ENCODE peak calls at places on chromosomes 3 and 15, in nine cellular contexts. K is left ventricle myocardium inferior; G is ascending aorta; F is fibroblast of lung; A is CD8-positive, alpha-beta T cell; Y is esophagus muscularis mucosa; L is cardiac muscle cell; P is uterus; N is sigmoid colon. U is an unnamed sample.
A peak's percentile ranks its signal among the peaks of the same experiment; 100 is the strongest.

GRCh38 chr3:134369231-134369741 is 5.0 kb downstream of the AMOTL2 start:
- DNase-seq in K (no peak), G (peak; percentile 62), F (peak; percentile 90), A (no peak), Y (no peak), L (no peak), P (no peak), N (peak; percentile 62), U (no peak)

GRCh38 chr3:90007786-90008499 is 900.5 kb downstream of the EPHA3 start:
- DNase-seq in K (peak; percentile 17), G (no peak), F (no peak), A (no peak), Y (no peak), L (no peak), P (no peak), N (no peak), U (no peak)

GRCh38 chr3:116179091-116179490 is 266.2 kb downstream of the LSAMP start:
- DNase-seq in K (no peak), G (no peak), F (peak; percentile 92), A (no peak), Y (no peak), L (no peak), P (no peak), N (no peak), U (no peak)

GRCh38 chr3:150255416-150255815 is 152.7 kb upstream of the TSC22D2 start:
- DNase-seq in K (peak; percentile 62), G (peak; percentile 67), F (no peak), A (no peak), Y (no peak), L (no peak), P (no peak), N (peak; percentile 86), U (no peak)

GRCh38 chr3:194224937-194225422 is 89.0 kb downstream of the HES1 start:
- DNase-seq in K (no peak), G (no peak), F (no peak), A (no peak), Y (no peak), L (no peak), P (no peak), N (no peak), U (no peak)

GRCh38 chr15:62889734-62890505 is 152.6 kb upstream of the TPM1 start:
- DNase-seq in K (no peak), G (no peak), F (peak; percentile 72), A (no peak), Y (no peak), L (no peak), P (no peak), N (peak; percentile 40), U (no peak)

GRCh38 chr3:4884901-4885300 is 94.3 kb upstream of the BHLHE40 start:
- DNase-seq in K (no peak), G (no peak), F (peak; percentile 3), A (no peak), Y (no peak), L (no peak), P (no peak), N (no peak), U (no peak)

GRCh38 chr3:10015476-10015904 is 10.7 kb upstream of the FANCD2 start:
- DNase-seq in K (peak; percentile 84), G (peak; percentile 96), F (peak; percentile 96), A (no peak), Y (peak; percentile 98), L (peak; percentile 77), P (peak; percentile 92), N (peak; percentile 98), U (no peak)

GRCh38 chr15:63497642-63498100 is 6.7 kb upstream of the USP3 start:
- DNase-seq in K (peak; percentile 41), G (no peak), F (no peak), A (peak; percentile 79), Y (no peak), L (no peak), P (no peak), N (no peak), U (no peak)

GRCh38 chr15:60477991-60478632 is 830 bp downstream of the ICE2 start:
- DNase-seq in K (no peak), G (no peak), F (peak; percentile 62), A (no peak), Y (no peak), L (peak; percentile 47), P (no peak), N (no peak), U (no peak)

GRCh38 chr15:69725957-69726356 is 273.3 kb downstream of the RPLP1 start:
- DNase-seq in K (peak; percentile 18), G (no peak), F (no peak), A (no peak), Y (no peak), L (no peak), P (no peak), N (no peak), U (no peak)

GRCh38 chr3:52237006-52237658 is 1.8 kb downstream of the TWF2 start:
- DNase-seq in K (no peak), G (no peak), F (no peak), A (no peak), Y (no peak), L (no peak), P (no peak), N (no peak), U (no peak)

GRCh38 chr3:65521032-65521431 is 517.7 kb downstream of the MAGI1 start:
- DNase-seq in K (no peak), G (no peak), F (no peak), A (no peak), Y (no peak), L (no peak), P (no peak), N (no peak), U (no peak)

GRCh38 chr3:22685598-22685997 is 517.5 kb upstream of the UBE2E2 start:
- DNase-seq in K (no peak), G (no peak), F (no peak), A (no peak), Y (no peak), L (no peak), P (no peak), N (no peak), U (no peak)

GRCh38 chr15:48939686-48940085 is 24.0 kb downstream of the SHC4 start:
- DNase-seq in K (no peak), G (no peak), F (peak; percentile 99), A (no peak), Y (no peak), L (no peak), P (no peak), N (no peak), U (no peak)

GRCh38 chr3:117696871-117697270 is 987.3 kb downstream of the TUSC7 start:
- DNase-seq in K (no peak), G (no peak), F (no peak), A (no peak), Y (no peak), L (peak; percentile 51), P (no peak), N (no peak), U (no peak)

GRCh38 chr3:14166877-14167605 is 11.4 kb downstream of the XPC start:
- DNase-seq in K (no peak), G (no peak), F (no peak), A (no peak), Y (no peak), L (no peak), P (no peak), N (no peak), U (no peak)

GRCh38 chr15:98906712-98907083 is 100.9 kb downstream of the PGPEP1L start:
- DNase-seq in K (peak; percentile 55), G (no peak), F (peak; percentile 75), A (no peak), Y (no peak), L (peak; percentile 72), P (no peak), N (peak; percentile 79), U (no peak)

GRCh38 chr15:99430881-99431401 is 134.8 kb upstream of the MEF2A start:
- DNase-seq in K (peak; percentile 31), G (peak; percentile 50), F (no peak), A (no peak), Y (no peak), L (no peak), P (peak; percentile 7), N (peak; percentile 38), U (no peak)

GRCh38 chr15:55110446-55110845 is 86.3 kb downstream of the RSL24D1 start:
- DNase-seq in K (no peak), G (no peak), F (no peak), A (no peak), Y (no peak), L (peak; percentile 25), P (no peak), N (no peak), U (no peak)

GRCh38 chr3:44761347-44762169 is at the start of the genes KIAA1143 and KIF15:
- DNase-seq in K (peak; percentile 97), G (peak; percentile 97), F (peak; percentile 91), A (peak; percentile 98), Y (peak; percentile 98), L (peak; percentile 98), P (peak; percentile 95), N (peak; percentile 98), U (peak; percentile 67)
- H3K9me3 ChIP-seq in K (peaks cover 12% of the 10 kb centered on the region), G (no peaks in the 10 kb centered on the region), F (no peaks in the 10 kb centered on the region), A (peaks cover 7% of the 10 kb centered on the region), Y (no peaks in the 10 kb centered on the region), L (no peaks in the 10 kb centered on the region), P (no peaks in the 10 kb centered on the region), N (peaks cover 3% of the 10 kb centered on the region), U (peaks cover 22% of the 10 kb centered on the region)

DNA sequence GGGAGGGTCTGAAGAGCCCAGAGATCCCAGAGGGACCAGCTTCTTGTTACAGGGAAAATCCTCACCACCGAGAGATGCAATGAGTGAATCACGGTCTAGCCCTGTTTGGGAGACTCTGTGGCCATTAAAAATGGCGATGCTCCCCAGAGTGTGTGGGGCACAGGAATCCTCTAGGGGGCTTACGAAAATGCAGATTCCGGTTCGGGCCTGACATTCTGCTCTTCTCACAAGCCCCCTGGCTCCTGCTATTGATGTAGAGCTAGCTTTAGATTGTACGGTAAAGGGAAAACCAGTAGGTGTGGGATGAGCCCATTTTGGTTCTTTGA is 35.5 kb upstream of the EPHB3 start:
- DNase-seq in K (no peak), G (no peak), F (no peak), A (no peak), Y (no peak), L (no peak), P (no peak), N (no peak), U (no peak)
- TF ChIP-seq CTCF in K (no peak), G (no peak), F (no peak), A (no peak), Y (no peak), L (no peak), P (no peak), N (no peak), U (no peak)

GRCh38 chr3:35184775-35185174 is 454.6 kb upstream of the ARPP21 start:
- DNase-seq in K (no peak), G (no peak), F (peak; percentile 77), A (no peak), Y (no peak), L (no peak), P (no peak), N (no peak), U (no peak)
- H3K9me3 ChIP-seq in K (peaks cover 44% of the 10 kb centered on the region), G (no peaks in the 10 kb centered on the region), F (no peaks in the 10 kb centered on the region), A (no peaks in the 10 kb centered on the region), Y (no peaks in the 10 kb centered on the region), L (no peaks in the 10 kb centered on the region), P (no peaks in the 10 kb centered on the region), N (peaks cover 4% of the 10 kb centered on the region), U (no peaks in the 10 kb centered on the region)

DNA sequence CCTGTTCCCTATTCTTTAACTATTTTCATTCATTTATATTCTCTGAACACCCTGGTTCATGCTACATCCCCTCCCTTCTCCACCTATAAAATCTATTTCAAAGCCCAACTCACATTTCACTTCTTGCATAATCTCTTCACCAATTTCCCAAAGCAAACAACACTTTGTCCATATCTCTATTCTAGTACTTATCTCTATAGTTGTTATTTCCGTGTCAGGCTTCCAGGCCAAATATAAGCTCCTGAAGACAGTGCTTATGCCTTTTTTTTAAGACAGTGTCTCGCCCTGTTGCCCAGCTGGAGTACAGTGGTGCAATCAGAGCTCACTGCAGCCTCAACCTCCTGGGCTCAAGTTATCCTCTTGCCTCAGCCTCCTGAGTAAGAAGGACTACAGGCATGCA is 43.6 kb downstream of the DNAH12 start:
- DNase-seq in K (no peak), G (no peak), F (no peak), A (no peak), Y (no peak), L (no peak), P (no peak), N (no peak), U (no peak)
- TF ChIP-seq CTCF in K (no peak), G (no peak), F (no peak), A (no peak), Y (no peak), L (no peak), P (no peak), N (no peak), U (no peak)

U was measured in Panc1.